ENCODE peak calls at places on chromosomes 4 and X, in six cellular contexts. One of them, this sample, is unnamed.

GRCh38 chr4:16715482-16715881 is 183.0 kb downstream of the LDB2 start:
- DNase-seq in glutamatergic neuron: no peak
- DNase-seq in upper lobe of right lung: no peak
- DNase-seq in GM20000: no peak
- DNase-seq in astrocyte of the spinal cord: no peak
- DNase-seq in CD8-positive, alpha-beta T cell: no peak
- DNase-seq in this sample: no peak

GRCh38 chrX:20066968-20067708 is 49.6 kb downstream of the MAP7D2 start:
- DNase-seq in glutamatergic neuron: no peak
- DNase-seq in upper lobe of right lung: no peak
- DNase-seq in GM20000: peak; percentile 30
- DNase-seq in astrocyte of the spinal cord: peak; percentile 66
- DNase-seq in CD8-positive, alpha-beta T cell: no peak
- DNase-seq in this sample: peak; percentile 64

GRCh38 chr4:168826620-168827019 is 183.4 kb downstream of the CBR4 start:
- DNase-seq in glutamatergic neuron: no peak
- DNase-seq in upper lobe of right lung: no peak
- DNase-seq in GM20000: no peak
- DNase-seq in astrocyte of the spinal cord: no peak
- DNase-seq in CD8-positive, alpha-beta T cell: no peak
- DNase-seq in this sample: no peak

GRCh38 chr4:111943796-111944203 is 201.5 kb upstream of the FAM241A start:
- DNase-seq in glutamatergic neuron: peak; percentile 48
- DNase-seq in upper lobe of right lung: peak; percentile 61
- DNase-seq in GM20000: peak; percentile 50
- DNase-seq in astrocyte of the spinal cord: peak; percentile 17
- DNase-seq in CD8-positive, alpha-beta T cell: no peak
- DNase-seq in this sample: peak; percentile 40

GRCh38 chr4:137664416-137664815 is 132.1 kb upstream of the PCDH18 start:
- DNase-seq in glutamatergic neuron: no peak
- DNase-seq in upper lobe of right lung: no peak
- DNase-seq in GM20000: no peak
- DNase-seq in astrocyte of the spinal cord: peak; percentile 73
- DNase-seq in CD8-positive, alpha-beta T cell: no peak
- DNase-seq in this sample: no peak

GRCh38 chr4:1347410-1347864 is 429 bp downstream of the UVSSA start:
- DNase-seq in glutamatergic neuron: peak; percentile 71
- DNase-seq in upper lobe of right lung: peak; percentile 90
- DNase-seq in GM20000: peak; percentile 82
- DNase-seq in astrocyte of the spinal cord: peak; percentile 84
- DNase-seq in CD8-positive, alpha-beta T cell: no peak
- DNase-seq in this sample: peak; percentile 87

GRCh38 chr4:48642421-48643144 is 137.5 kb downstream of the FRYL start:
- DNase-seq in glutamatergic neuron: no peak
- DNase-seq in upper lobe of right lung: no peak
- DNase-seq in GM20000: no peak
- DNase-seq in astrocyte of the spinal cord: peak; percentile 42
- DNase-seq in CD8-positive, alpha-beta T cell: no peak
- DNase-seq in this sample: no peak

GRCh38 chrX:10158279-10158939 is 1.6 kb downstream of the CLCN4 start:
- DNase-seq in glutamatergic neuron: peak; percentile 84
- DNase-seq in upper lobe of right lung: peak; percentile 66
- DNase-seq in GM20000: peak; percentile 39
- DNase-seq in astrocyte of the spinal cord: no peak
- DNase-seq in CD8-positive, alpha-beta T cell: no peak
- DNase-seq in this sample: no peak

GRCh38 chr4:160836431-160836830 is 1327.4 kb downstream of the FSTL5 start:
- DNase-seq in glutamatergic neuron: no peak
- DNase-seq in upper lobe of right lung: no peak
- DNase-seq in GM20000: no peak
- DNase-seq in astrocyte of the spinal cord: no peak
- DNase-seq in CD8-positive, alpha-beta T cell: no peak
- DNase-seq in this sample: no peak

GRCh38 chr4:94329933-94330332 is 12.7 kb downstream of the HPGDS start:
- DNase-seq in glutamatergic neuron: no peak
- DNase-seq in upper lobe of right lung: no peak
- DNase-seq in GM20000: no peak
- DNase-seq in astrocyte of the spinal cord: no peak
- DNase-seq in CD8-positive, alpha-beta T cell: no peak
- DNase-seq in this sample: no peak

GRCh38 chrX:132463411-132463810 is 25.4 kb downstream of the MBNL3 start:
- DNase-seq in glutamatergic neuron: no peak
- DNase-seq in upper lobe of right lung: no peak
- DNase-seq in GM20000: no peak
- DNase-seq in astrocyte of the spinal cord: no peak
- DNase-seq in CD8-positive, alpha-beta T cell: no peak
- DNase-seq in this sample: no peak
- TF ChIP-seq CTCF in glutamatergic neuron: peak; percentile 80
- TF ChIP-seq CTCF in upper lobe of right lung: peak; percentile 52
- TF ChIP-seq CTCF in GM20000: no peak
- TF ChIP-seq CTCF in astrocyte of the spinal cord: peak; percentile 41
- TF ChIP-seq CTCF in CD8-positive, alpha-beta T cell: peak; percentile 36
- TF ChIP-seq CTCF in this sample: peak; percentile 53

GRCh38 chr4:143207555-143207954 is 22.8 kb downstream of the USP38 start:
- DNase-seq in glutamatergic neuron: no peak
- DNase-seq in upper lobe of right lung: no peak
- DNase-seq in GM20000: no peak
- DNase-seq in astrocyte of the spinal cord: peak; percentile 17
- DNase-seq in CD8-positive, alpha-beta T cell: no peak
- DNase-seq in this sample: no peak
- TF ChIP-seq CTCF in glutamatergic neuron: no peak
- TF ChIP-seq CTCF in upper lobe of right lung: peak; percentile 40
- TF ChIP-seq CTCF in GM20000: no peak
- TF ChIP-seq CTCF in astrocyte of the spinal cord: peak; percentile 31
- TF ChIP-seq CTCF in CD8-positive, alpha-beta T cell: no peak
- TF ChIP-seq CTCF in this sample: peak; percentile 3

GRCh38 chrX:68710870-68711576 is 63.6 kb downstream of the STARD8 start:
- DNase-seq in glutamatergic neuron: peak; percentile 42
- DNase-seq in upper lobe of right lung: no peak
- DNase-seq in GM20000: peak; percentile 56
- DNase-seq in astrocyte of the spinal cord: peak; percentile 37
- DNase-seq in CD8-positive, alpha-beta T cell: no peak
- DNase-seq in this sample: peak; percentile 68
- TF ChIP-seq CTCF in glutamatergic neuron: peak; percentile 33
- TF ChIP-seq CTCF in upper lobe of right lung: peak; percentile 35
- TF ChIP-seq CTCF in GM20000: peak; percentile 8
- TF ChIP-seq CTCF in astrocyte of the spinal cord: peak; percentile 65
- TF ChIP-seq CTCF in CD8-positive, alpha-beta T cell: no peak
- TF ChIP-seq CTCF in this sample: peak; percentile 66

GRCh38 chr4:57614533-57614932 is 504.3 kb upstream of the IGFBP7 start:
- DNase-seq in glutamatergic neuron: no peak
- DNase-seq in upper lobe of right lung: no peak
- DNase-seq in GM20000: no peak
- DNase-seq in astrocyte of the spinal cord: no peak
- DNase-seq in CD8-positive, alpha-beta T cell: no peak
- DNase-seq in this sample: no peak

GRCh38 chr4:57607616-57608150 is 497.5 kb upstream of the IGFBP7 start:
- DNase-seq in glutamatergic neuron: no peak
- DNase-seq in upper lobe of right lung: no peak
- DNase-seq in GM20000: no peak
- DNase-seq in astrocyte of the spinal cord: no peak
- DNase-seq in CD8-positive, alpha-beta T cell: no peak
- DNase-seq in this sample: no peak

DNA sequence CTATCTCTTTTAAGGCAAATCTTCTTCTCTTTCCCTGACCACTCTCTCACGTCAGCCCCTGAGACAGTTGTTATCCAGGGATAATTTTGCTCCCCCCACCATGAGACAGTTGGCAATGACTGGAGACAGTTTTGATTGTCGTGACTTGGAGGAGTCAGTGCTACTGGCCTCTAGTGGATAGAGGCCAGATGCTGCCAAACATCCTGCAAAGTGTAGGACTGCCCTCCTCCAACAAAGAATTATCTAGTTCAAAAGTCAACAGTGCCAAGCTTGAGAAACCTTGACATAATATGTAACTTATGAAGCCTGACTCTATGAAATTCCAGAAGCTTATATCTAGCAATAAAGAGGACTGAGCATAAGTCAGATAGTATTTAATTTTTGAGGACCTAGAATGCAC is 502.1 kb upstream of the IGFBP7 start:
- DNase-seq in glutamatergic neuron: no peak
- DNase-seq in upper lobe of right lung: no peak
- DNase-seq in GM20000: no peak
- DNase-seq in astrocyte of the spinal cord: no peak
- DNase-seq in CD8-positive, alpha-beta T cell: no peak
- DNase-seq in this sample: no peak
- TF ChIP-seq CTCF in glutamatergic neuron: no peak
- TF ChIP-seq CTCF in upper lobe of right lung: no peak
- TF ChIP-seq CTCF in GM20000: no peak
- TF ChIP-seq CTCF in astrocyte of the spinal cord: no peak
- TF ChIP-seq CTCF in CD8-positive, alpha-beta T cell: no peak
- TF ChIP-seq CTCF in this sample: no peak